ENCODE peak calls at places on chromosomes 12 and 14, in six cellular contexts. One of them, this sample, is unnamed.

GRCh38 chr12:132402831-132403416 is 73.5 kb upstream of the GALNT9 start:
- DNase-seq in astrocyte: no peak
- DNase-seq in fibroblast of pulmonary artery: no peak
- DNase-seq in foreskin fibroblast: no peak
- DNase-seq in heart left ventricle: peak
- DNase-seq in thoracic aorta: no peak
- DNase-seq in this sample: peak

GRCh38 chr12:8996682-8997405 is 7.5 kb downstream of the KLRG1 start:
- DNase-seq in heart left ventricle: no peak
- DNase-seq in foreskin fibroblast: peak
- DNase-seq in fibroblast of pulmonary artery: peak
- DNase-seq in astrocyte: peak
- DNase-seq in thoracic aorta: no peak
- DNase-seq in this sample: no peak

GRCh38 chr14:51782412-51782811 is 78.0 kb upstream of the GNG2 start:
- DNase-seq in foreskin fibroblast: no peak
- DNase-seq in astrocyte: no peak
- DNase-seq in fibroblast of pulmonary artery: no peak
- DNase-seq in thoracic aorta: no peak
- DNase-seq in heart left ventricle: no peak
- DNase-seq in this sample: no peak

GRCh38 chr14:105857816-105858675 is 331.7 kb downstream of the TMEM121 start:
- DNase-seq in heart left ventricle: peak
- DNase-seq in astrocyte: no peak
- DNase-seq in fibroblast of pulmonary artery: no peak
- DNase-seq in foreskin fibroblast: no peak
- DNase-seq in thoracic aorta: no peak
- DNase-seq in this sample: peak

GRCh38 chr12:104684884-104685283 is 228.1 kb downstream of the CHST11 start:
- DNase-seq in heart left ventricle: no peak
- DNase-seq in fibroblast of pulmonary artery: peak
- DNase-seq in thoracic aorta: no peak
- DNase-seq in astrocyte: peak
- DNase-seq in foreskin fibroblast: peak
- DNase-seq in this sample: no peak

GRCh38 chr12:230925-231671 is 17.1 kb upstream of the SLC6A12 start:
- DNase-seq in foreskin fibroblast: no peak
- DNase-seq in astrocyte: no peak
- DNase-seq in fibroblast of pulmonary artery: no peak
- DNase-seq in heart left ventricle: no peak
- DNase-seq in thoracic aorta: no peak
- DNase-seq in this sample: no peak

GRCh38 chr12:57124259-57124877 is 3.9 kb upstream of the LRP1 start:
- DNase-seq in astrocyte: no peak
- DNase-seq in thoracic aorta: no peak
- DNase-seq in heart left ventricle: no peak
- DNase-seq in fibroblast of pulmonary artery: peak
- DNase-seq in foreskin fibroblast: peak
- DNase-seq in this sample: peak

GRCh38 chr12:8912910-8913309 is 1.4 kb upstream of the PHC1 start:
- DNase-seq in thoracic aorta: no peak
- DNase-seq in foreskin fibroblast: no peak
- DNase-seq in astrocyte: no peak
- DNase-seq in heart left ventricle: no peak
- DNase-seq in fibroblast of pulmonary artery: no peak
- DNase-seq in this sample: no peak

GRCh38 chr12:97681612-97682504 is 219.3 kb downstream of the RMST start:
- DNase-seq in thoracic aorta: no peak
- DNase-seq in foreskin fibroblast: no peak
- DNase-seq in heart left ventricle: no peak
- DNase-seq in fibroblast of pulmonary artery: no peak
- DNase-seq in astrocyte: no peak
- DNase-seq in this sample: no peak

GRCh38 chr14:70821916-70822705 is 12.8 kb upstream of the MAP3K9 start:
- DNase-seq in astrocyte: peak
- DNase-seq in fibroblast of pulmonary artery: peak
- DNase-seq in thoracic aorta: no peak
- DNase-seq in heart left ventricle: peak
- DNase-seq in foreskin fibroblast: peak
- DNase-seq in this sample: peak

GRCh38 chr14:95026851-95027463 is 130.4 kb downstream of the DICER1 start:
- DNase-seq in heart left ventricle: no peak
- DNase-seq in foreskin fibroblast: no peak
- DNase-seq in fibroblast of pulmonary artery: no peak
- DNase-seq in thoracic aorta: no peak
- DNase-seq in astrocyte: no peak
- DNase-seq in this sample: no peak

GRCh38 chr12:1912580-1913376 is 5.7 kb downstream of the CACNA2D4 start:
- DNase-seq in fibroblast of pulmonary artery: no peak
- DNase-seq in thoracic aorta: no peak
- DNase-seq in astrocyte: no peak
- DNase-seq in foreskin fibroblast: peak
- DNase-seq in heart left ventricle: no peak
- DNase-seq in this sample: no peak

GRCh38 chr12:24014853-24015590 is 65.6 kb upstream of the SOX5 start:
- DNase-seq in thoracic aorta: no peak
- DNase-seq in astrocyte: no peak
- DNase-seq in foreskin fibroblast: no peak
- DNase-seq in fibroblast of pulmonary artery: no peak
- DNase-seq in heart left ventricle: no peak
- DNase-seq in this sample: no peak

GRCh38 chr12:75097003-75097402 is 112.6 kb downstream of the KCNC2 start:
- DNase-seq in heart left ventricle: no peak
- DNase-seq in thoracic aorta: no peak
- DNase-seq in foreskin fibroblast: no peak
- DNase-seq in astrocyte: no peak
- DNase-seq in fibroblast of pulmonary artery: no peak
- DNase-seq in this sample: no peak

GRCh38 chr12:49322708-49323523 is at the start of gene TROAP:
- DNase-seq in astrocyte: peak
- DNase-seq in thoracic aorta: peak
- DNase-seq in fibroblast of pulmonary artery: peak
- DNase-seq in heart left ventricle: peak
- DNase-seq in foreskin fibroblast: peak
- DNase-seq in this sample: peak

GRCh38 chr12:116455540-116456306 is 103.5 kb upstream of the MAP1LC3B2 start:
- DNase-seq in astrocyte: peak
- DNase-seq in foreskin fibroblast: peak
- DNase-seq in fibroblast of pulmonary artery: peak
- DNase-seq in thoracic aorta: peak
- DNase-seq in heart left ventricle: peak
- DNase-seq in this sample: peak

GRCh38 chr12:108312885-108313203 is 26.3 kb downstream of the CMKLR1 start:
- DNase-seq in fibroblast of pulmonary artery: peak
- DNase-seq in heart left ventricle: peak
- DNase-seq in astrocyte: no peak
- DNase-seq in thoracic aorta: peak
- DNase-seq in foreskin fibroblast: no peak
- DNase-seq in this sample: peak

DNA sequence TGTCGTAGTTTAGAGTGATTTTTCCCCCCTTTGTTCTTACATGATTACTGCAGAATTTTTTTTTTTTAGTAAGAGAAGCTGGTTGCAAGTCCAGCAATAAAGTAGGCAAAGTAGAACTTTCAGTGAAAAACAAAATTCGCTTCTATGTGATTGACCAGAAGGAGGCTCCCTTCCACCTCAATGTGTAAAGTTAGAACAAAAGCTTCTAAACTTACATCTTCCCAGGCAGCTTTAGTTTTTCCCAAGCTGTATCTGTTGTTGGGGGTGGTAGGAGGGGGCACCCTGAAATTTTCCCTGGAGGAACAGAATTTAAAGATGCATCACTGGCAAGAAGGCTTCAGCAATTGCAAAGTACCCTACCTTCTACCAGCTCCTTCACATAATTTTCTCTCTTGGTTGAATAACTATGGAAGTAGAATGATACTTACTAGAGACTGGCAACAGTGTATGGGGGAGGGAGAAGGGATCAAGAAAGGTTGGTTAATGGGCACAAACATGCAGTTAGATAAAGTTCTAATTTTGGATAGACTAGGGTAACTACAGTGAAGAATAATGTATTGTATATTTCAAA is 87.3 kb upstream of the E2F7 start:
- DNase-seq in foreskin fibroblast: peak
- DNase-seq in thoracic aorta: no peak
- DNase-seq in astrocyte: peak
- DNase-seq in heart left ventricle: no peak
- DNase-seq in fibroblast of pulmonary artery: peak
- DNase-seq in this sample: no peak
- TF ChIP-seq CTCF in foreskin fibroblast: peak
- TF ChIP-seq CTCF in thoracic aorta: peak
- TF ChIP-seq CTCF in astrocyte: peak
- TF ChIP-seq CTCF in heart left ventricle: peak
- TF ChIP-seq CTCF in fibroblast of pulmonary artery: peak
- TF ChIP-seq CTCF in this sample: peak

DNA sequence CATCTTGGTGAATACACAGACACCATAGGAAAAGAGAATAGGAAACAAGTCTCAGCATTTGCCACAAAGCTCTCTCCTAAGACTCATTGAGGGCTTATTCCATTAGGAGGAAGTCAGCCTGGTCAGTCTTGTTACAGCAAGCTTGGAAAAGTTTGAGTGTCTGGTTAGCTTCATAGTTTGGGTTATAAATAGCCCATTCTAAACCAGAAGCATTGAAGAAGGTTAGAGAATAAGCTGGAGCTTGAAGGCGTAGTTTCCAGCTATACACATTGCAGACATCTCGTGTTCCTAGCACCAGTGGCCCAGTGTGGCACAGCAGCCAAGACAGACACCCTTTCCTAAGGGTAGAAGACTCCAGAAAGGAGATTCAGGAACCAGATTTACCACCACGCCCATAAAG is 168.8 kb upstream of the RBM19 start:
- DNase-seq in foreskin fibroblast: no peak
- DNase-seq in heart left ventricle: no peak
- DNase-seq in astrocyte: no peak
- DNase-seq in fibroblast of pulmonary artery: no peak
- DNase-seq in thoracic aorta: no peak
- DNase-seq in this sample: no peak
- H3K4me3 ChIP-seq in foreskin fibroblast: no peak
- H3K4me3 ChIP-seq in heart left ventricle: no peak
- H3K4me3 ChIP-seq in astrocyte: no peak
- H3K4me3 ChIP-seq in fibroblast of pulmonary artery: no peak
- H3K4me3 ChIP-seq in thoracic aorta: no peak
- H3K4me3 ChIP-seq in this sample: no peak

GRCh38 chr14:78697341-78697740 is 527.2 kb downstream of the NRXN3 start:
- DNase-seq in fibroblast of pulmonary artery: peak
- DNase-seq in heart left ventricle: no peak
- DNase-seq in foreskin fibroblast: peak
- DNase-seq in astrocyte: peak
- DNase-seq in thoracic aorta: no peak
- DNase-seq in this sample: no peak
- TF ChIP-seq CTCF in fibroblast of pulmonary artery: peak
- TF ChIP-seq CTCF in heart left ventricle: no peak
- TF ChIP-seq CTCF in foreskin fibroblast: peak
- TF ChIP-seq CTCF in astrocyte: peak
- TF ChIP-seq CTCF in thoracic aorta: no peak
- TF ChIP-seq CTCF in this sample: peak

DNA sequence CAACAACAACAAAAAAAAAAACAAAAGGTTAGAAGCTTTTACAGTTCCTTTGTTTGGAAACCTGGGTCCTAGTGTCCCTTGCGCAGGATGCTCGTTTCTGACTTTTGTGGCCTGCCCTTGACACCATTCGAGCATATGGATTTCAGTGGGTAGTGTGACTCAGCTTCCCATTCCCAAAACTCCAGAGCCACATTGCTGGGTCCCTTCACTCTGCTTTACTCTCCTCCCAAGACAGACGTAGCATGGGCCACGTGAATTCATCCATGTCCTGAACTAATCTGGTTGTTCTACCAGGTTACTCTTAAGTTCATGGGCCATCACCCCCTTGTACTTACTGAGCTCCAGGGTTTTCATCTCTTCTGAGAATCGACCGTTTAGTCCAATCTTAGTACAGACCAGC is 68.0 kb upstream of the MAX start:
- DNase-seq in fibroblast of pulmonary artery: no peak
- DNase-seq in foreskin fibroblast: no peak
- DNase-seq in astrocyte: peak
- DNase-seq in heart left ventricle: no peak
- DNase-seq in thoracic aorta: no peak
- DNase-seq in this sample: no peak
- H3K4me3 ChIP-seq in fibroblast of pulmonary artery: peak
- H3K4me3 ChIP-seq in foreskin fibroblast: peak
- H3K4me3 ChIP-seq in astrocyte: peak
- H3K4me3 ChIP-seq in heart left ventricle: no peak
- H3K4me3 ChIP-seq in thoracic aorta: peak
- H3K4me3 ChIP-seq in this sample: peak

GRCh38 chr14:93533864-93534263 is 103.1 kb downstream of the UNC79 start:
- DNase-seq in foreskin fibroblast: no peak
- DNase-seq in heart left ventricle: no peak
- DNase-seq in astrocyte: no peak
- DNase-seq in thoracic aorta: no peak
- DNase-seq in fibroblast of pulmonary artery: no peak
- DNase-seq in this sample: no peak

GRCh38 chr14:93538411-93538810 is 107.7 kb downstream of the UNC79 start:
- DNase-seq in heart left ventricle: no peak
- DNase-seq in fibroblast of pulmonary artery: peak
- DNase-seq in astrocyte: no peak
- DNase-seq in thoracic aorta: no peak
- DNase-seq in foreskin fibroblast: no peak
- DNase-seq in this sample: no peak

GRCh38 chr14:93540235-93540634 is 109.5 kb downstream of the UNC79 start:
- DNase-seq in fibroblast of pulmonary artery: no peak
- DNase-seq in foreskin fibroblast: no peak
- DNase-seq in thoracic aorta: no peak
- DNase-seq in heart left ventricle: no peak
- DNase-seq in astrocyte: no peak
- DNase-seq in this sample: no peak

GRCh38 chr14:93537962-93538361 is 107.2 kb downstream of the UNC79 start:
- DNase-seq in foreskin fibroblast: no peak
- DNase-seq in astrocyte: no peak
- DNase-seq in fibroblast of pulmonary artery: no peak
- DNase-seq in heart left ventricle: no peak
- DNase-seq in thoracic aorta: no peak
- DNase-seq in this sample: no peak

GRCh38 chr14:93536945-93537344 is 106.2 kb downstream of the UNC79 start:
- DNase-seq in thoracic aorta: no peak
- DNase-seq in heart left ventricle: no peak
- DNase-seq in fibroblast of pulmonary artery: peak
- DNase-seq in foreskin fibroblast: no peak
- DNase-seq in astrocyte: no peak
- DNase-seq in this sample: no peak
- TF ChIP-seq CTCF in thoracic aorta: no peak
- TF ChIP-seq CTCF in heart left ventricle: no peak
- TF ChIP-seq CTCF in fibroblast of pulmonary artery: no peak
- TF ChIP-seq CTCF in foreskin fibroblast: no peak
- TF ChIP-seq CTCF in astrocyte: no peak
- TF ChIP-seq CTCF in this sample: no peak

DNA sequence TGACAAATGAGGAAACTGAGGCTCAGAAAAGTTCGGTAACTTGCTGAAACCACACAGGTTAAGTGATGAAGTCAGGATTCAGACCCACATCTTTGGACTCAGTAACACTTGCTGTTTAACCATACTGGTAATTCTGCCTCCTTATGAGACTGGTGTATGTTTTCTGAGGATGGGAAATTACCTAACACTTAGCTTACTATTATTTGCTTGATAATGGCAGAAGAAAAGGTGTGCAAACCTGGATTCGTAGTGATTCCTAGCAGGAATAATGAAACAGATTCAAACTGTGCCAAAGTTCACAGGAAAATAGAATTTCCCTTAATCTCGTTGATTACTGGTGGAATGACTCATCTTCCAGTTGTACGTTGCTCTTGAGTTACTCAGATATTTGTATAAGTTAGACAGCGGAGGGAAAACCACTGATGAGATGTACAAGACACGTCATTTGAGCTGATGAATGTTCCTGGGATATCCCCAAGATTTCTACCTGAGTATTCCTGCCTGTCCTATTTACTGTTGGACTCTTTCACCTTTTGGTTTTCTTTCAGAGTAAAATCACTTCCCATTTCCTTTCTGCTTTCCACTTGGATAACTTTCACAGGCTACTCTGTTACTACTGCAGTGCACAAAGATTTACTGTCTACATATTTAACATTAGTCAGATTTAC is 37.5 kb downstream of the PRORP start:
- DNase-seq in foreskin fibroblast: peak
- DNase-seq in heart left ventricle: no peak
- DNase-seq in astrocyte: peak
- DNase-seq in fibroblast of pulmonary artery: peak
- DNase-seq in thoracic aorta: no peak
- DNase-seq in this sample: no peak
- H3K4me3 ChIP-seq in foreskin fibroblast: no peak
- H3K4me3 ChIP-seq in heart left ventricle: no peak
- H3K4me3 ChIP-seq in astrocyte: no peak
- H3K4me3 ChIP-seq in fibroblast of pulmonary artery: peak
- H3K4me3 ChIP-seq in thoracic aorta: no peak
- H3K4me3 ChIP-seq in this sample: no peak